ENCODE peak calls at places on chromosomes 11 and 22, in ten cellular contexts. One of them, this sample, is unnamed.

GRCh38 chr11:114745150-114745671 is 66.9 kb downstream of the NXPE2 start:
- DNase-seq in brain microvascular endothelial cell: no peak
- DNase-seq in HCT116: no peak
- DNase-seq in germinal center: no peak
- DNase-seq in effector CD8-positive, alpha-beta T cell: no peak
- DNase-seq in CD8-positive, alpha-beta T cell: no peak
- DNase-seq in heart right ventricle: no peak
- DNase-seq in HFF-Myc: no peak
- DNase-seq in BJ: no peak
- DNase-seq in Caco-2: no peak
- DNase-seq in this sample: no peak

GRCh38 chr11:26578998-26579635 is 7.1 kb upstream of the MUC15 start:
- DNase-seq in brain microvascular endothelial cell: no peak
- DNase-seq in HCT116: no peak
- DNase-seq in germinal center: no peak
- DNase-seq in effector CD8-positive, alpha-beta T cell: no peak
- DNase-seq in CD8-positive, alpha-beta T cell: no peak
- DNase-seq in heart right ventricle: no peak
- DNase-seq in HFF-Myc: peak
- DNase-seq in BJ: no peak
- DNase-seq in Caco-2: no peak
- DNase-seq in this sample: no peak

GRCh38 chr11:8608646-8609045 is 14.6 kb upstream of the STK33 start:
- DNase-seq in brain microvascular endothelial cell: peak
- DNase-seq in HCT116: no peak
- DNase-seq in germinal center: no peak
- DNase-seq in effector CD8-positive, alpha-beta T cell: no peak
- DNase-seq in CD8-positive, alpha-beta T cell: no peak
- DNase-seq in heart right ventricle: no peak
- DNase-seq in HFF-Myc: no peak
- DNase-seq in BJ: no peak
- DNase-seq in Caco-2: no peak
- DNase-seq in this sample: no peak

GRCh38 chr11:72723508-72723907 is 28.7 kb downstream of the ARAP1 start:
- DNase-seq in brain microvascular endothelial cell: no peak
- DNase-seq in HCT116: no peak
- DNase-seq in germinal center: no peak
- DNase-seq in effector CD8-positive, alpha-beta T cell: no peak
- DNase-seq in CD8-positive, alpha-beta T cell: no peak
- DNase-seq in heart right ventricle: no peak
- DNase-seq in HFF-Myc: no peak
- DNase-seq in BJ: no peak
- DNase-seq in Caco-2: no peak
- DNase-seq in this sample: no peak

GRCh38 chr11:60633645-60634044 is 65.8 kb upstream of the MS4A8 start:
- DNase-seq in brain microvascular endothelial cell: no peak
- DNase-seq in HCT116: no peak
- DNase-seq in germinal center: peak
- DNase-seq in effector CD8-positive, alpha-beta T cell: no peak
- DNase-seq in CD8-positive, alpha-beta T cell: no peak
- DNase-seq in heart right ventricle: no peak
- DNase-seq in HFF-Myc: no peak
- DNase-seq in BJ: no peak
- DNase-seq in Caco-2: no peak
- DNase-seq in this sample: no peak

GRCh38 chr11:4884341-4884740 is 2.6 kb downstream of the OR51T1 start:
- DNase-seq in brain microvascular endothelial cell: no peak
- DNase-seq in HCT116: no peak
- DNase-seq in germinal center: no peak
- DNase-seq in effector CD8-positive, alpha-beta T cell: no peak
- DNase-seq in CD8-positive, alpha-beta T cell: no peak
- DNase-seq in heart right ventricle: no peak
- DNase-seq in HFF-Myc: no peak
- DNase-seq in BJ: no peak
- DNase-seq in Caco-2: no peak
- DNase-seq in this sample: no peak

GRCh38 chr11:130278745-130279144 is 36.0 kb downstream of the ZBTB44 start:
- DNase-seq in brain microvascular endothelial cell: no peak
- DNase-seq in HCT116: no peak
- DNase-seq in germinal center: no peak
- DNase-seq in effector CD8-positive, alpha-beta T cell: no peak
- DNase-seq in CD8-positive, alpha-beta T cell: no peak
- DNase-seq in heart right ventricle: no peak
- DNase-seq in HFF-Myc: no peak
- DNase-seq in BJ: no peak
- DNase-seq in Caco-2: no peak
- DNase-seq in this sample: no peak

GRCh38 chr11:119472186-119472855 is 49.3 kb upstream of the THY1 start:
- DNase-seq in brain microvascular endothelial cell: no peak
- DNase-seq in HCT116: no peak
- DNase-seq in germinal center: no peak
- DNase-seq in effector CD8-positive, alpha-beta T cell: no peak
- DNase-seq in CD8-positive, alpha-beta T cell: no peak
- DNase-seq in heart right ventricle: no peak
- DNase-seq in HFF-Myc: no peak
- DNase-seq in BJ: no peak
- DNase-seq in Caco-2: peak
- DNase-seq in this sample: no peak

GRCh38 chr11:103792981-103793468 is 243.4 kb upstream of the DDI1 start:
- DNase-seq in brain microvascular endothelial cell: peak
- DNase-seq in HCT116: no peak
- DNase-seq in germinal center: no peak
- DNase-seq in effector CD8-positive, alpha-beta T cell: no peak
- DNase-seq in CD8-positive, alpha-beta T cell: no peak
- DNase-seq in heart right ventricle: no peak
- DNase-seq in HFF-Myc: no peak
- DNase-seq in BJ: no peak
- DNase-seq in Caco-2: no peak
- DNase-seq in this sample: no peak

GRCh38 chr22:42959472-42960145 is 55.3 kb downstream of the PACSIN2 start:
- DNase-seq in brain microvascular endothelial cell: peak
- DNase-seq in HCT116: no peak
- DNase-seq in germinal center: no peak
- DNase-seq in effector CD8-positive, alpha-beta T cell: no peak
- DNase-seq in CD8-positive, alpha-beta T cell: no peak
- DNase-seq in heart right ventricle: peak
- DNase-seq in HFF-Myc: no peak
- DNase-seq in BJ: no peak
- DNase-seq in Caco-2: peak
- DNase-seq in this sample: no peak

GRCh38 chr11:20337526-20338154 is 25.9 kb upstream of the HTATIP2 start:
- DNase-seq in brain microvascular endothelial cell: peak
- DNase-seq in HCT116: peak
- DNase-seq in germinal center: no peak
- DNase-seq in effector CD8-positive, alpha-beta T cell: no peak
- DNase-seq in CD8-positive, alpha-beta T cell: no peak
- DNase-seq in heart right ventricle: no peak
- DNase-seq in HFF-Myc: no peak
- DNase-seq in BJ: no peak
- DNase-seq in Caco-2: no peak
- DNase-seq in this sample: no peak

GRCh38 chr11:43574949-43575915 is 105.3 kb upstream of the HSD17B12 start:
- DNase-seq in brain microvascular endothelial cell: peak
- DNase-seq in HCT116: no peak
- DNase-seq in germinal center: no peak
- DNase-seq in effector CD8-positive, alpha-beta T cell: no peak
- DNase-seq in CD8-positive, alpha-beta T cell: no peak
- DNase-seq in heart right ventricle: no peak
- DNase-seq in HFF-Myc: no peak
- DNase-seq in BJ: no peak
- DNase-seq in Caco-2: no peak
- DNase-seq in this sample: no peak

This sample was measured in naive thymus-derived CD4-positive, alpha-beta T cell.